ENCODE peak calls at places on chromosomes 6 and 20, in nine cellular contexts. Y is CD14-positive monocyte, G is dermis blood vessel endothelial cell, M is hypothalamus, K is GM23338, I is MCF 10A, S is H54, D is non-pigmented ciliary epithelial cell, C is trophoblast cell. E is an unnamed sample.

GRCh38 chr6:99745651-99746050 is 139.0 kb downstream of the PRDM13 start:
- DNase-seq in M (no peak), I (no peak), G (no peak), K (no peak), S (no peak), C (no peak), Y (no peak), D (peak; percentile 10), E (peak; percentile 65)

GRCh38 chr6:13535306-13535705 is 39.1 kb upstream of the SIRT5 start:
- DNase-seq in S (no peak), G (no peak), M (no peak), Y (no peak), D (no peak), C (no peak), I (no peak), K (peak; percentile 38), E (no peak)

GRCh38 chr6:146968041-146968760 is 236.0 kb upstream of the STXBP5 start:
- DNase-seq in M (no peak), K (no peak), Y (no peak), C (no peak), D (peak; percentile 65), S (peak; percentile 35), I (peak; percentile 91), G (peak; percentile 80), E (peak; percentile 70)

GRCh38 chr6:31401403-31401802 is 2.0 kb upstream of the MICA start:
- DNase-seq in I (peak; percentile 71), S (no peak), M (no peak), Y (no peak), D (peak; percentile 67), C (peak; percentile 20), G (peak; percentile 73), K (no peak), E (peak; percentile 85)

GRCh38 chr6:117837268-117837667 is 69.8 kb upstream of the SLC35F1 start:
- DNase-seq in K (peak; percentile 40), C (no peak), Y (no peak), S (no peak), I (no peak), M (no peak), G (no peak), D (no peak), E (no peak)

GRCh38 chr20:32040142-32040953 is 11.7 kb upstream of the HCK start:
- DNase-seq in M (peak; percentile 16), I (no peak), K (no peak), C (no peak), G (no peak), S (no peak), Y (peak; percentile 88), D (no peak), E (no peak)

GRCh38 chr6:16081337-16081736 is 47.5 kb upstream of the MYLIP start:
- DNase-seq in M (no peak), D (no peak), S (no peak), C (no peak), G (no peak), I (no peak), Y (no peak), K (no peak), E (no peak)

GRCh38 chr6:148203970-148204369 is 138.7 kb upstream of the SASH1 start:
- DNase-seq in C (peak; percentile 65), D (peak; percentile 80), Y (no peak), S (peak; percentile 21), G (no peak), K (no peak), M (no peak), I (no peak), E (peak; percentile 88)

GRCh38 chr20:23367770-23368169 is 5.8 kb downstream of the GZF1 start:
- DNase-seq in C (no peak), M (no peak), D (no peak), K (no peak), S (no peak), G (no peak), I (no peak), Y (no peak), E (no peak)

GRCh38 chr6:29590218-29590808 is 5.4 kb downstream of the OR2H2 start:
- DNase-seq in M (no peak), G (no peak), Y (no peak), C (no peak), S (no peak), D (no peak), K (no peak), I (no peak), E (no peak)

GRCh38 chr20:63067266-63067635 is 60.5 kb upstream of the BHLHE23 start:
- DNase-seq in C (no peak), I (no peak), K (no peak), S (no peak), M (no peak), D (no peak), Y (no peak), G (no peak), E (no peak)

GRCh38 chr6:88761237-88762031 is 202.0 kb downstream of the RNGTT start:
- DNase-seq in Y (no peak), D (no peak), C (no peak), K (peak; percentile 45), G (no peak), S (no peak), M (no peak), I (no peak), E (no peak)

GRCh38 chr20:46364670-46365482 is 41.5 kb downstream of the ELMO2 start:
- DNase-seq in K (no peak), Y (peak; percentile 27), S (no peak), C (no peak), I (no peak), M (peak; percentile 71), G (no peak), D (no peak), E (no peak)

GRCh38 chr20:62056377-62056776 is 9.3 kb downstream of the TAF4 start:
- DNase-seq in M (no peak), G (no peak), S (no peak), C (no peak), Y (no peak), D (no peak), K (no peak), I (no peak), E (no peak)

GRCh38 chr20:57993738-57994431 is 234.6 kb downstream of the ANKRD60 start:
- DNase-seq in C (no peak), M (no peak), G (no peak), D (no peak), S (no peak), I (peak; percentile 45), Y (no peak), K (no peak), E (no peak)

GRCh38 chr6:44725070-44725469 is 337.6 kb downstream of the CDC5L start:
- DNase-seq in S (no peak), I (no peak), C (no peak), Y (no peak), D (no peak), K (no peak), M (no peak), G (peak; percentile 8), E (no peak)

GRCh38 chr20:33169176-33169794 is 1.3 kb downstream of the BPIFA2 start:
- DNase-seq in S (no peak), I (peak; percentile 9), K (peak; percentile 75), M (no peak), D (no peak), G (no peak), C (no peak), Y (no peak), E (no peak)

GRCh38 chr6:106512958-106513480 is 116.3 kb downstream of the RTN4IP1 start:
- DNase-seq in S (no peak), C (no peak), K (no peak), D (no peak), M (no peak), I (peak; percentile 24), Y (no peak), G (no peak), E (no peak)

GRCh38 chr6:90179190-90180169 is 117.2 kb downstream of the BACH2 start:
- DNase-seq in Y (no peak), C (no peak), D (no peak), I (peak; percentile 31), S (no peak), K (peak; percentile 68), M (no peak), G (peak; percentile 45), E (peak; percentile 16)

GRCh38 chr20:50977066-50978045 is 18.7 kb downstream of the MOCS3 start:
- DNase-seq in D (no peak), K (no peak), C (peak; percentile 49), Y (no peak), S (no peak), M (no peak), G (no peak), I (no peak), E (no peak)

GRCh38 chr6:26025047-26025893 is 62.0 kb upstream of the HFE start:
- DNase-seq in C (peak; percentile 82), Y (no peak), D (no peak), G (peak; percentile 56), M (no peak), K (no peak), I (peak; percentile 62), S (no peak), E (peak; percentile 87)

GRCh38 chr6:84411060-84411629 is 183.7 kb upstream of the CEP162 start:
- DNase-seq in Y (no peak), C (no peak), D (peak; percentile 23), S (no peak), M (no peak), K (no peak), I (peak; percentile 77), G (no peak), E (peak; percentile 58)

GRCh38 chr6:26067367-26067766 is 19.9 kb upstream of the HFE start:
- DNase-seq in D (no peak), C (peak; percentile 81), K (no peak), Y (no peak), I (no peak), S (no peak), M (no peak), G (no peak), E (no peak)

GRCh38 chr6:166952567-166953464 is 3.5 kb downstream of the RNASET2 start:
- DNase-seq in G (no peak), K (no peak), I (no peak), Y (no peak), C (no peak), D (no peak), M (no peak), S (no peak), E (no peak)

GRCh38 chr20:59573837-59574236 is 30.5 kb upstream of the PHACTR3 start:
- DNase-seq in Y (no peak), K (no peak), D (no peak), G (no peak), I (no peak), S (no peak), M (no peak), C (no peak), E (no peak)

GRCh38 chr6:41527721-41528408 is 18.3 kb upstream of the FOXP4 start:
- DNase-seq in I (no peak), D (no peak), M (no peak), C (no peak), S (no peak), G (peak; percentile 43), Y (no peak), K (peak; percentile 41), E (no peak)

GRCh38 chr20:19047951-19048296 is 164.5 kb upstream of the SLC24A3 start:
- DNase-seq in C (no peak), M (no peak), K (no peak), S (no peak), I (no peak), G (no peak), D (no peak), Y (no peak), E (no peak)

GRCh38 chr6:148491638-148492210 is 149.1 kb downstream of the SASH1 start:
- DNase-seq in S (no peak), I (no peak), Y (no peak), M (no peak), D (no peak), C (no peak), G (peak; percentile 57), K (no peak), E (no peak)

GRCh38 chr6:120965814-120966213 is 368.5 kb downstream of the TBC1D32 start:
- DNase-seq in K (no peak), G (no peak), D (no peak), S (no peak), Y (no peak), C (no peak), M (no peak), I (peak; percentile 27), E (peak; percentile 21)

GRCh38 chr6:135866445-135867143 is 15.1 kb downstream of the PDE7B start:
- DNase-seq in G (no peak), K (no peak), D (no peak), I (no peak), S (no peak), C (no peak), Y (no peak), M (no peak), E (no peak)

GRCh38 chr6:45557454-45557853 is 179.7 kb upstream of the SUPT3H start:
- DNase-seq in S (no peak), K (no peak), Y (no peak), M (no peak), D (no peak), C (no peak), I (no peak), G (no peak), E (no peak)